ENCODE peak calls at places on chromosomes 6 and 20, in four cellular contexts. R is HepG2, H is H1, J is K562. B is an unnamed sample.

GRCh38 chr6:113362542-113363430 is 494.4 kb upstream of the MARCKS start:
- DNase-seq in J (no peak), R (no peak), H (no peak), B (no peak)

GRCh38 chr6:77650098-77650663 is 2.7 kb upstream of the MEI4 start:
- DNase-seq in H (peak; percentile 81), R (no peak), J (peak; percentile 25), B (no peak)

GRCh38 chr6:51618563-51618962 is 468.9 kb downstream of the PKHD1 start:
- DNase-seq in R (peak; percentile 30), J (peak; percentile 24), H (no peak), B (no peak)

GRCh38 chr6:17156112-17156921 is 54.5 kb downstream of the STMND1 start:
- DNase-seq in H (peak; percentile 15), J (peak; percentile 61), R (peak; percentile 75), B (peak; percentile 80)

GRCh38 chr6:7110092-7110792 is 2.5 kb downstream of the RREB1 start:
- DNase-seq in H (no peak), R (no peak), J (no peak), B (no peak)

GRCh38 chr6:130027948-130028347 is 9.6 kb downstream of the L3MBTL3 start:
- DNase-seq in J (no peak), R (no peak), H (no peak), B (no peak)

GRCh38 chr20:33399924-33400323 is 1.4 kb downstream of the CDK5RAP1 start:
- DNase-seq in R (peak; percentile 68), H (no peak), J (no peak), B (no peak)

GRCh38 chr20:2221933-2222332 is 73.9 kb upstream of the TGM3 start:
- DNase-seq in R (no peak), H (no peak), J (no peak), B (no peak)

GRCh38 chr6:125310994-125311649 is 9.4 kb upstream of the HDDC2 start:
- DNase-seq in H (no peak), R (peak; percentile 68), J (peak; percentile 45), B (peak; percentile 63)

GRCh38 chr6:112040933-112041332 is 13.0 kb upstream of the CCN6 start:
- DNase-seq in J (no peak), R (no peak), H (no peak), B (no peak)

GRCh38 chr20:63122626-63123025 is 93.3 kb downstream of the YTHDF1 start:
- DNase-seq in J (no peak), R (no peak), H (no peak), B (no peak)

GRCh38 chr6:18397701-18398100 is 10.6 kb downstream of the RNF144B start:
- DNase-seq in H (no peak), R (no peak), J (no peak), B (no peak)

GRCh38 chr20:1391640-1392442 is 1.0 kb downstream of the FKBP1A start:
- DNase-seq in H (no peak), R (no peak), J (peak; percentile 30), B (no peak)

GRCh38 chr6:134041093-134041492 is 11.3 kb downstream of the SLC2A12 start:
- DNase-seq in J (no peak), H (no peak), R (no peak), B (peak; percentile 18)

GRCh38 chr6:128070406-128070805 is 169.5 kb upstream of the THEMIS start:
- DNase-seq in J (no peak), H (no peak), R (no peak), B (no peak)

GRCh38 chr6:87054143-87054833 is 40.6 kb downstream of the CGA start:
- DNase-seq in J (no peak), H (no peak), R (no peak), B (no peak)

GRCh38 chr6:36132221-36132895 is 2.0 kb downstream of the MAPK13 start:
- DNase-seq in J (no peak), R (no peak), H (no peak), B (no peak)

GRCh38 chr6:715709-716450 is 22.9 kb upstream of the EXOC2 start:
- DNase-seq in R (no peak), J (no peak), H (no peak), B (no peak)

GRCh38 chr6:112018619-112019416 is 35.1 kb upstream of the CCN6 start:
- DNase-seq in H (no peak), J (no peak), R (peak; percentile 87), B (no peak)

GRCh38 chr20:51542033-51542893 is at the start of gene NFATC2:
- DNase-seq in R (peak; percentile 65), H (peak; percentile 23), J (peak; percentile 99), B (no peak)

GRCh38 chr6:97669191-97669651 is 386.2 kb upstream of the MMS22L start:
- DNase-seq in H (no peak), R (no peak), J (no peak), B (no peak)

GRCh38 chr20:57919059-57919458 is 209.2 kb upstream of the PMEPA1 start:
- DNase-seq in H (no peak), R (no peak), J (no peak), B (peak; percentile 36)

GRCh38 chr6:115612796-115613479 is 447.8 kb downstream of the FRK start:
- DNase-seq in R (no peak), H (no peak), J (no peak), B (no peak)

GRCh38 chr6:139765825-139766285 is 391.4 kb upstream of the CITED2 start:
- DNase-seq in R (peak; percentile 70), H (no peak), J (no peak), B (peak; percentile 64)

GRCh38 chr6:18835976-18836375 is 448.8 kb downstream of the RNF144B start:
- DNase-seq in R (no peak), J (no peak), H (no peak), B (no peak)

GRCh38 chr20:3226093-3226492 is 12.9 kb downstream of the SLC4A11 start:
- DNase-seq in R (no peak), H (no peak), J (no peak), B (no peak)

GRCh38 chr20:63707558-63708300 is at the start of the genes ARFRP1 and ZGPAT:
- DNase-seq in H (no peak), R (peak; percentile 84), J (peak; percentile 83), B (peak; percentile 87)

GRCh38 chr6:122621638-122622037 is 11.4 kb downstream of the PKIB start:
- DNase-seq in J (no peak), H (no peak), R (no peak), B (no peak)

GRCh38 chr6:81818778-81819491 is 66.5 kb upstream of the TENT5A start:
- DNase-seq in R (no peak), H (no peak), J (no peak), B (no peak)

GRCh38 chr20:17701826-17702225 is 2.1 kb downstream of the BANF2 start:
- DNase-seq in J (no peak), R (no peak), H (no peak), B (no peak)

GRCh38 chr6:111602481-111603404 is 2.9 kb downstream of the TRAF3IP2 start:
- DNase-seq in R (no peak), H (no peak), J (no peak), B (no peak)

GRCh38 chr6:31007694-31008093 is 2.6 kb upstream of the MUC22 start:
- DNase-seq in R (no peak), J (no peak), H (no peak), B (peak; percentile 46)

DNA sequence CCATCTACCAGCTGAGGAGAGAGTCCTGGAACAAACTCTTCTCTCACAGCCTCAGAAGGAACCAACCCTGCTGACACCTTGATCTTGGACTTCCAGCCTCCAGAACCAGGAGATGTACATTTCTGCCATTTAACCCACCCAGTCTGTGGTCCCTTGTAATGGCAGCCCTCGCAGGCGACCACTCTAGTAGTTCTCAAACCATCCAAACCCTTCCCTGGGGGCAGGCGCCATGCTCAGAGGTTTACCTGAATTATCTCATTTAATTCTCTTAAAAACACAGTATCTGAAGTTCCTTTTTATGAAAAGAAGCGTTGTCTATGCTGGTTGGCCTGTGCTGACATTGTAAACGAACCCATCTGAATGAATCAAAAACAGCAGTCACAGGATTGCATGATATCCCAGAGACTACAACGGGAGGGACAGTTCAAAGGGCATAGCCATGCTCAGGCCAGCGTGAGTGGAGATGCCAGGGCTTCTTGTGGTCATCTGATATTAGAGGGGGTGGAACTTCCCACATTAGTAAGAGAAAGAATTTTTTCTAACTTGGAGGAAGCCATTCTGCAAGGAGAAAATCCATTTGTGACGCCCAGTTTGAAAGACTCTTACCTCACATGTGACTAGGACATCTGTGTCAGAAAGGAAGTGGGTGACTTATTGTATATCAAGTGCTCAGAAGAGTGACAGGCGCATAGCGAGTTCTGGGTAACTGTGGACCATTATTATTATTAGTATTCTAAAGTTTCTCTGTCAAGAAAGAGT is 17.2 kb upstream of the TAGAP start:
- DNase-seq in R (no peak), J (no peak), H (no peak), B (no peak)
- TF ChIP-seq RNF2 in R (no peak), J (no peak), H (no peak), B (no peak)

DNA sequence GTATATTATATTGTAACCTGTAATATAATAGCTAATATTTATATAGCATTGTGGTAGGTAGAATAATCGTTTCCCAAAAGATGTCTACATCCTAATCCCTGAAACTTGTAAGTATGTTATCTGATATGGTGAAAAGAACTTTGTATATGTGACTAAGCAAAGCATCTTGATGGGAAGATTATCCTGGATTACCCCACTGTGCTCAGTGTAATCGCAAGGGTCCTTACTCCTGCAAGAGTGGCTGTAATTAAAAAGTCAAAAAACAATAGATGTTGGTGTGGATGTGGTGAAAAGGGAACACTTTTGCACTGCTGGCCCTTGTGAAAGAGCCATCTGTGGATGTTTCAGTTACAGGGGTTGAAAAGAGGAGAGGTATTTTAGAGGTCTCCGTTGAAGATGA is 95.2 kb downstream of the EDN1 start:
- DNase-seq in R (no peak), J (no peak), H (no peak), B (no peak)
- TF ChIP-seq RNF2 in R (no peak), J (no peak), H (no peak), B (no peak)

GRCh38 chr6:10875026-10875425 is 6.8 kb downstream of the GCM2 start:
- DNase-seq in J (no peak), R (no peak), H (no peak), B (no peak)
- TF ChIP-seq RNF2 in J (no peak), R (no peak), H (no peak), B (no peak)

GRCh38 chr6:83381949-83382348 is 48.9 kb downstream of the ME1 start:
- DNase-seq in H (no peak), J (no peak), R (no peak), B (no peak)
- TF ChIP-seq RNF2 in H (no peak), J (no peak), R (no peak), B (no peak)

GRCh38 chr20:36491901-36492617 is 49.3 kb upstream of the MYL9 start:
- DNase-seq in R (no peak), J (no peak), H (no peak), B (no peak)

GRCh38 chr20:36496707-36497669 is 44.3 kb upstream of the MYL9 start:
- DNase-seq in H (no peak), R (no peak), J (no peak), B (no peak)

GRCh38 chr20:36493013-36493800 is 48.1 kb upstream of the MYL9 start:
- DNase-seq in H (no peak), J (no peak), R (no peak), B (peak; percentile 28)

GRCh38 chr20:36490191-36490590 is 51.1 kb upstream of the MYL9 start:
- DNase-seq in H (no peak), J (no peak), R (no peak), B (no peak)

GRCh38 chr20:36493801-36494114 is 47.6 kb upstream of the MYL9 start:
- DNase-seq in R (no peak), H (no peak), J (no peak), B (no peak)
- TF ChIP-seq RNF2 in R (no peak), H (no peak), J (no peak), B (no peak)

B was measured in A549.